ENCODE peak calls at places on chromosomes 13 and 19, in nine cellular contexts. D, J, M, H, V, W, Y, Q and U are unnamed samples. For H3K4me1, the result is how much of the 10 kb centered on the place peaks cover.

GRCh38 chr13:30147380-30147779 is 160.0 kb downstream of the KATNAL1 start:
- DNase-seq in Q (no peak), Y (no peak), H (no peak), D (no peak), J (no peak), M (no peak), W (no peak), V (no peak), U (no peak)

GRCh38 chr19:12365094-12365371 is 450 bp downstream of the ZNF442 start:
- DNase-seq in Q (no peak), W (peak), D (no peak), V (no peak), Y (no peak), M (no peak), H (no peak), J (peak), U (no peak)

GRCh38 chr19:1261863-1262686 is 7.1 kb upstream of the CIRBP start:
- DNase-seq in Q (no peak), V (peak), Y (peak), W (peak), D (peak), M (peak), J (peak), H (no peak), U (peak)

GRCh38 chr13:101941095-101941777 is 460.6 kb downstream of the FGF14 start:
- DNase-seq in W (no peak), V (no peak), M (peak), Q (no peak), H (no peak), J (no peak), Y (no peak), D (peak), U (peak)

GRCh38 chr13:32309812-32310706 is 5.1 kb downstream of the ZAR1L start:
- DNase-seq in D (peak), Y (no peak), V (no peak), H (peak), J (peak), M (peak), Q (peak), W (no peak), U (peak)

GRCh38 chr13:112767506-112768471 is 78.0 kb downstream of the ATP11A start:
- DNase-seq in M (no peak), W (no peak), Y (no peak), Q (no peak), V (peak), H (no peak), J (no peak), D (no peak), U (peak)

GRCh38 chr19:29266603-29267002 is 53.7 kb upstream of the UQCRFS1 start:
- DNase-seq in M (no peak), Q (no peak), J (no peak), W (no peak), D (peak), Y (no peak), H (no peak), V (no peak), U (peak)

GRCh38 chr19:40407714-40408600 is 5.2 kb downstream of the PRX start:
- DNase-seq in Y (no peak), Q (no peak), J (no peak), W (no peak), V (no peak), M (no peak), H (no peak), D (peak), U (no peak)

GRCh38 chr13:112619730-112620639 is 32.0 kb upstream of the TUBGCP3 start:
- DNase-seq in W (no peak), H (no peak), Y (no peak), J (no peak), D (peak), V (no peak), M (peak), Q (no peak), U (no peak)

GRCh38 chr13:41614671-41615519 is 157.5 kb downstream of the RGCC start:
- DNase-seq in H (no peak), Y (no peak), M (peak), Q (no peak), W (no peak), J (no peak), D (no peak), V (no peak), U (peak)

GRCh38 chr13:41613471-41613870 is 156.1 kb downstream of the RGCC start:
- DNase-seq in V (no peak), J (no peak), Q (no peak), Y (no peak), M (peak), W (no peak), H (no peak), D (no peak), U (no peak)

GRCh38 chr13:41611385-41611784 is 154.0 kb downstream of the RGCC start:
- DNase-seq in J (no peak), H (no peak), Q (no peak), V (no peak), D (no peak), W (no peak), Y (no peak), M (no peak), U (no peak)

GRCh38 chr13:41613984-41614581 is 156.7 kb downstream of the RGCC start:
- DNase-seq in J (peak), D (no peak), Q (no peak), W (no peak), H (no peak), M (peak), V (peak), Y (no peak), U (peak)

DNA sequence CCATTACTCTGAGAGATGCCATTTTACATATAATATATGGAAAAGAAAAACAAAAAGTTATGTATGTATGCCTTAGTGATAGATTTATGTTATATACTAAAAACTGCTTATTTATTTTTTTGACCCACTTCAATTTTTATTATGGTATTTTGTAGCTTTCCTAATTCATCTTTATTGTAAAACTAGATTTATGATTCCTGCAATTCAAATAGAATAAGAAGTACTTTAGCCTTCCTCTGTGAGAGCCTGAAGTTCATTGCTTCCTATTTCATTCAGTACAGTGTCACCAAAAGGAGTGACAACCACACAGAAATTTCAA is 158.1 kb downstream of the RGCC start:
- DNase-seq in J (no peak), Y (no peak), M (no peak), Q (no peak), W (no peak), V (no peak), D (no peak), H (no peak), U (no peak)
- H3K4me1 ChIP-seq in J (under half), Y (under half), M (under half), Q (under half), W (under half), V (under half), D (under half), H (under half), U (under half)

GRCh38 chr19:16588089-16588823 is 16.0 kb upstream of the SLC35E1 start:
- DNase-seq in Y (peak), J (peak), W (no peak), H (peak), Q (no peak), D (no peak), V (no peak), M (no peak), U (peak)
- H3K4me1 ChIP-seq in Y (half or more), J (half or more), W (half or more), H (half or more), Q (half or more), D (under half), V (half or more), M (half or more), U (under half)

GRCh38 chr13:75305057-75305456 is 176.9 kb downstream of the TBC1D4 start:
- DNase-seq in V (no peak), W (no peak), M (no peak), H (no peak), D (no peak), J (no peak), Y (no peak), Q (no peak), U (no peak)
- H3K4me1 ChIP-seq in V (under half), W (under half), M (under half), H (under half), D (under half), J (under half), Y (under half), Q (under half), U (under half)

GRCh38 chr13:106101201-106101600 is 434.3 kb downstream of the EFNB2 start:
- DNase-seq in D (no peak), H (no peak), J (no peak), Q (no peak), W (no peak), M (no peak), V (no peak), Y (no peak), U (no peak)
- H3K4me1 ChIP-seq in D (under half), H (under half), J (under half), Q (under half), W (under half), M (under half), V (under half), Y (under half), U (under half)

GRCh38 chr13:40565282-40566148 is 100.9 kb downstream of the FOXO1 start:
- DNase-seq in Q (no peak), D (peak), Y (no peak), V (no peak), M (no peak), J (no peak), W (no peak), H (no peak), U (no peak)
- H3K4me1 ChIP-seq in Q (under half), D (under half), Y (under half), V (half or more), M (under half), J (half or more), W (under half), H (under half), U (under half)

DNA sequence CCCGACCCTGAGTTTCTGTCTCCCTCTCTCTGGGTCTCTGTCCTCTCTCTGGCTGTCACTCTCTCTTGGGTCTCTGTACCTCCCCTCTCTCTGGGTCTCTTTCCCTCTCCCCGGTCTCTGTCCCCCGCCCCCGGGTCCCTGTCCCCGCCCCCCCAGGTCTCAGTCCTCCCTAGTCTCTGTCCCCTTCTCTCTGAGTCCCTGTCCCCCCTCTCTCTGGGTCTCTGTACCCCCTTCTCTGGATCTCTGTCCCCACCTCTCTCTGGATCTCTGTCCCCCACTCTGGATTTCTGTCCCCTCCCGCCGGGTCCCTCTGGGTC is 2.3 kb upstream of the FTL start:
- DNase-seq in Q (no peak), H (no peak), D (peak), J (no peak), W (no peak), Y (no peak), M (no peak), V (no peak), U (no peak)
- H3K4me1 ChIP-seq in Q (under half), H (under half), D (under half), J (under half), W (under half), Y (under half), M (under half), V (under half), U (under half)

GRCh38 chr13:21012841-21013681 is 48.3 kb downstream of the LATS2 start:
- DNase-seq in Q (no peak), V (no peak), J (peak), W (no peak), D (no peak), M (no peak), H (no peak), Y (no peak), U (no peak)
- H3K4me1 ChIP-seq in Q (under half), V (half or more), J (half or more), W (half or more), D (under half), M (under half), H (under half), Y (under half), U (under half)

DNA sequence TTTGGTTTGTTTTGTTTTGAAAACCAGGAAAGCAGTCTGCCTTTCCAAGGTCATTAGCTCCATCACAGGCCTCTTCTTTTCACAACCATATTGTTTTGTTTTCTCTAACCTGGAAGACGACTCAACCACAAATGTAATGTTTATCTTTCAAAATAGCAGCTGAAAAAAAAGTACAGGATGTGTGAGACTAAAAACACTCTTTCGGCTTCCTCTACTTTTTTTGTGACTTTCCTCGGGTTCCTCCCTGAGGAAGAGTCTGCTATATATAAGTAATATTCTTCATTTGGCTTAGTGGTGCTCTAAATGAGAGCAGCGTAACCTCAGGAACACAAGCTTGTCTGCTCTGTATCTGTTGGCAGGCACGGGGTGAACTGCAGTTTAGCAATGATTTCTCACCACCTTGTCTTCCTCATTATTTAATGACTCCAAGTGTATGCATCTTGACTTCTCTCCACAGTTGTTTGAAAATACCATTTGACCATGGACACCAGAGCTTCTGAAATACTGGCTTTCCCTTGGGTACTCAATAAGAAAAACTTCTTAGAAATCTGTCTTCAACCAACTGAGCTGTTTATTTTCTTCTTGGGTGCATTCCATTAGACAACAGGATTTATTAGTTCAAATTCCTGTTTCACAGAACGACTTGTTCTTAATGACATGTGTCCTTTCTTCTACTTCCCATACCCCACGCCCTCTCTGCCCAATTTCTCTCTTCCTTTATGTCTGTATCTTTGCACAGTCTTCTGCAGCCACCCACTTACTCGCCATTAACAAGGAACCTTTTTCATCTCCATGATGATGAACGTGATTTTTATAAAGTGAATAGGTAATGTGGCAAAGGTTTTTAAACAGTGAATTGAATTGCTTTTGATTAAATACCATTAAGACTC is 11.5 kb upstream of the ITM2B start:
- DNase-seq in Y (no peak), J (no peak), D (no peak), H (no peak), M (peak), V (no peak), W (no peak), Q (no peak), U (no peak)
- H3K4me1 ChIP-seq in Y (under half), J (under half), D (under half), H (under half), M (under half), V (under half), W (under half), Q (under half), U (under half)